ENCODE peak calls at places on chromosomes 7 and 10, in seven cellular contexts. One of them, this sample, is unnamed.

GRCh38 chr10:51048792-51049191 is 25.5 kb upstream of the PRKG1 start:
- DNase-seq in GM12892: no peak
- DNase-seq in H1: no peak
- DNase-seq in GM12878: no peak
- DNase-seq in K562: no peak
- DNase-seq in SK-N-SH: no peak
- DNase-seq in HepG2: no peak
- DNase-seq in this sample: no peak

GRCh38 chr7:156106107-156106426 is 293.8 kb upstream of the SHH start:
- DNase-seq in GM12892: no peak
- DNase-seq in H1: no peak
- DNase-seq in GM12878: no peak
- DNase-seq in K562: no peak
- DNase-seq in SK-N-SH: no peak
- DNase-seq in HepG2: no peak
- DNase-seq in this sample: no peak

GRCh38 chr10:14244801-14245211 is 85.9 kb downstream of the FRMD4A start:
- DNase-seq in GM12892: no peak
- DNase-seq in H1: no peak
- DNase-seq in GM12878: no peak
- DNase-seq in K562: no peak
- DNase-seq in SK-N-SH: no peak
- DNase-seq in HepG2: no peak
- DNase-seq in this sample: no peak

GRCh38 chr7:133676805-133677370 is 424.0 kb downstream of the EXOC4 start:
- DNase-seq in GM12892: no peak
- DNase-seq in H1: no peak
- DNase-seq in GM12878: no peak
- DNase-seq in K562: no peak
- DNase-seq in SK-N-SH: no peak
- DNase-seq in HepG2: no peak
- DNase-seq in this sample: no peak

GRCh38 chr7:108442039-108442568 is 14.1 kb downstream of the NRCAM start:
- DNase-seq in GM12892: no peak
- DNase-seq in H1: no peak
- DNase-seq in GM12878: no peak
- DNase-seq in K562: no peak
- DNase-seq in SK-N-SH: no peak
- DNase-seq in HepG2: no peak
- DNase-seq in this sample: no peak

GRCh38 chr7:41885748-41886147 is 182.9 kb upstream of the INHBA start:
- DNase-seq in GM12892: no peak
- DNase-seq in H1: no peak
- DNase-seq in GM12878: no peak
- DNase-seq in K562: no peak
- DNase-seq in SK-N-SH: no peak
- DNase-seq in HepG2: no peak
- DNase-seq in this sample: no peak

GRCh38 chr7:33393770-33394169 is 264.4 kb downstream of the BBS9 start:
- DNase-seq in GM12892: no peak
- DNase-seq in H1: no peak
- DNase-seq in GM12878: no peak
- DNase-seq in K562: no peak
- DNase-seq in SK-N-SH: no peak
- DNase-seq in HepG2: no peak
- DNase-seq in this sample: no peak

GRCh38 chr10:235921-236320 is 100.7 kb downstream of the ZMYND11 start:
- DNase-seq in GM12892: no peak
- DNase-seq in H1: no peak
- DNase-seq in GM12878: no peak
- DNase-seq in K562: no peak
- DNase-seq in SK-N-SH: no peak
- DNase-seq in HepG2: no peak
- DNase-seq in this sample: no peak

GRCh38 chr7:157513682-157514081 is 176.9 kb downstream of the DNAJB6 start:
- DNase-seq in GM12892: no peak
- DNase-seq in H1: no peak
- DNase-seq in GM12878: no peak
- DNase-seq in K562: no peak
- DNase-seq in SK-N-SH: no peak
- DNase-seq in HepG2: no peak
- DNase-seq in this sample: no peak
- TF ChIP-seq TAF1 in GM12892: no peak
- TF ChIP-seq TAF1 in H1: no peak
- TF ChIP-seq TAF1 in GM12878: no peak
- TF ChIP-seq TAF1 in K562: no peak
- TF ChIP-seq TAF1 in SK-N-SH: no peak
- TF ChIP-seq TAF1 in HepG2: no peak
- TF ChIP-seq TAF1 in this sample: no peak

GRCh38 chr10:4546500-4546899 is 279.5 kb upstream of the AKR1E2 start:
- DNase-seq in GM12892: no peak
- DNase-seq in H1: no peak
- DNase-seq in GM12878: no peak
- DNase-seq in K562: no peak
- DNase-seq in SK-N-SH: no peak
- DNase-seq in HepG2: no peak
- DNase-seq in this sample: no peak
- TF ChIP-seq TAF1 in GM12892: no peak
- TF ChIP-seq TAF1 in H1: no peak
- TF ChIP-seq TAF1 in GM12878: no peak
- TF ChIP-seq TAF1 in K562: no peak
- TF ChIP-seq TAF1 in SK-N-SH: no peak
- TF ChIP-seq TAF1 in HepG2: no peak
- TF ChIP-seq TAF1 in this sample: no peak

DNA sequence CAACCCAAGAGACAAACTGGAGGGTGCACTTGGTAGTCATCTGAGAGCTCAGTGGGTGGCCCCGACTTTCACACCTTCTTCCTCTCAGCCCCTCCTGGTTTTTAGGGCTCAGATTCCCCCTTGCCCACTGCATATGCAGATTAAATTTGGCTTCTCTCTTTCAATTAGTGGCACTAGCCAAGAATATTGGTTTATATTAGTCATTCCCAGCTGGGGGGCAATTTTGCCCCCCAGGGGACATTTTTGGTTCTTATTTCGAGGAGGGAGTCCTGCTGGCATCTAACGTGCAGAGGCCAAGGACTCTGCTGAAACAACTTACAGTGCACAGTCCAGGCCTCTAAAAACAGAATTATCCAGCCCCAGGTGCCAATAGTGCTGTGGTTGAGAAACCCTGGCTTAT is 216.0 kb downstream of the RPS24 start:
- DNase-seq in GM12892: no peak
- DNase-seq in H1: no peak
- DNase-seq in GM12878: no peak
- DNase-seq in K562: no peak
- DNase-seq in SK-N-SH: no peak
- DNase-seq in HepG2: no peak
- DNase-seq in this sample: no peak
- TF ChIP-seq TAF1 in GM12892: no peak
- TF ChIP-seq TAF1 in H1: no peak
- TF ChIP-seq TAF1 in GM12878: no peak
- TF ChIP-seq TAF1 in K562: no peak
- TF ChIP-seq TAF1 in SK-N-SH: no peak
- TF ChIP-seq TAF1 in HepG2: no peak
- TF ChIP-seq TAF1 in this sample: no peak

DNA sequence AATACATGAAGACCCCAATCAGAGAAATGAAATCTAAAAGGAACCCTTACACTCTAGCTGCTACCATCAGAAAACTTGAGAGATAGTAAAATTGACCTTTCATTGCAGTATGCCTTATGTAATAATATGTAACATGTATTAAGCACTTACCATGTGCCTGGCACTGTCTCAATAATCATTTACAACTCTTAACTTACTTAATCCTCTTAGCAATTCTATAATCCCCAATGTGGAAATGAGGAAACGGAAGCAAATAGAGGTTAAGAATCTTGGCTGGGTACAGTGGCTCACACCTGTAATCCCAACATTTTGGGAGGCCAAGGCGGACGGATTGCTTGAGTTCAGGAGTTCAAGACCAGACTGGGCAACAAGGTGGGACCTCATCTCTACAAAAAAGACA is 29.8 kb upstream of the FHIP2A start:
- DNase-seq in GM12892: no peak
- DNase-seq in H1: no peak
- DNase-seq in GM12878: no peak
- DNase-seq in K562: no peak
- DNase-seq in SK-N-SH: no peak
- DNase-seq in HepG2: no peak
- DNase-seq in this sample: no peak
- TF ChIP-seq TAF1 in GM12892: no peak
- TF ChIP-seq TAF1 in H1: no peak
- TF ChIP-seq TAF1 in GM12878: no peak
- TF ChIP-seq TAF1 in K562: no peak
- TF ChIP-seq TAF1 in SK-N-SH: no peak
- TF ChIP-seq TAF1 in HepG2: no peak
- TF ChIP-seq TAF1 in this sample: no peak

GRCh38 chr7:50834136-50834535 is 51.4 kb upstream of the GRB10 start:
- DNase-seq in GM12892: no peak
- DNase-seq in H1: no peak
- DNase-seq in GM12878: no peak
- DNase-seq in K562: no peak
- DNase-seq in SK-N-SH: no peak
- DNase-seq in HepG2: no peak
- DNase-seq in this sample: no peak

GRCh38 chr7:50832744-50833143 is 50.0 kb upstream of the GRB10 start:
- DNase-seq in GM12892: no peak
- DNase-seq in H1: no peak
- DNase-seq in GM12878: no peak
- DNase-seq in K562: no peak
- DNase-seq in SK-N-SH: no peak
- DNase-seq in HepG2: no peak
- DNase-seq in this sample: no peak

GRCh38 chr7:50837965-50838364 is 55.3 kb upstream of the GRB10 start:
- DNase-seq in GM12892: no peak
- DNase-seq in H1: no peak
- DNase-seq in GM12878: no peak
- DNase-seq in K562: no peak
- DNase-seq in SK-N-SH: no peak
- DNase-seq in HepG2: peak
- DNase-seq in this sample: no peak

GRCh38 chr7:50834679-50835078 is 52.0 kb upstream of the GRB10 start:
- DNase-seq in GM12892: no peak
- DNase-seq in H1: no peak
- DNase-seq in GM12878: no peak
- DNase-seq in K562: no peak
- DNase-seq in SK-N-SH: no peak
- DNase-seq in HepG2: no peak
- DNase-seq in this sample: no peak

DNA sequence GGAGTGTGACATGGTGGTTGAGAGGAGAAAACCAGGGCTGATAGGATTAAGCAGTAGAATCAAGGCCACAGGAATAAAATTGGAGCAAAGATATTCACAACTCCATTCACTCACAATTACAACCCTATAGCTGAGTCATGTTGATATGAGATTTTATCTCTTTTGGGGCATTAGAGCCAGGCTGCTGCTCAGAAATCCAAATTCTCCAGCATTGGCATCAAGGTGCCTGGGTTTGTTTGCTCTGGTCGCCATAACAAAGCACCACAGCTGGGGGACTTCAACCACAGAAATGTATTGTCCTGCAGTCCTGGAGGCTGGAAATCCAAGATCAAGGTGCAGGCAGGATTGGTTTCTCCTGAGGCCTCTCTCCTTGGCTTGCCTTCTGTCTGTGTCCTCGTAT is 52.5 kb upstream of the GRB10 start:
- DNase-seq in GM12892: no peak
- DNase-seq in H1: no peak
- DNase-seq in GM12878: no peak
- DNase-seq in K562: no peak
- DNase-seq in SK-N-SH: no peak
- DNase-seq in HepG2: no peak
- DNase-seq in this sample: no peak
- TF ChIP-seq TAF1 in GM12892: no peak
- TF ChIP-seq TAF1 in H1: no peak
- TF ChIP-seq TAF1 in GM12878: no peak
- TF ChIP-seq TAF1 in K562: no peak
- TF ChIP-seq TAF1 in SK-N-SH: no peak
- TF ChIP-seq TAF1 in HepG2: no peak
- TF ChIP-seq TAF1 in this sample: no peak

GRCh38 chr10:91803386-91804125 is 5.3 kb downstream of the TNKS2 start:
- DNase-seq in GM12892: no peak
- DNase-seq in H1: no peak
- DNase-seq in GM12878: no peak
- DNase-seq in K562: no peak
- DNase-seq in SK-N-SH: no peak
- DNase-seq in HepG2: peak
- DNase-seq in this sample: no peak

GRCh38 chr10:91805110-91805825 is 7.0 kb downstream of the TNKS2 start:
- DNase-seq in GM12892: no peak
- DNase-seq in H1: no peak
- DNase-seq in GM12878: no peak
- DNase-seq in K562: no peak
- DNase-seq in SK-N-SH: no peak
- DNase-seq in HepG2: no peak
- DNase-seq in this sample: no peak

GRCh38 chr10:91800756-91801155 is 2.5 kb downstream of the TNKS2 start:
- DNase-seq in GM12892: no peak
- DNase-seq in H1: no peak
- DNase-seq in GM12878: no peak
- DNase-seq in K562: no peak
- DNase-seq in SK-N-SH: no peak
- DNase-seq in HepG2: no peak
- DNase-seq in this sample: no peak

GRCh38 chr10:91800192-91800591 is 2.0 kb downstream of the TNKS2 start:
- DNase-seq in GM12892: no peak
- DNase-seq in H1: no peak
- DNase-seq in GM12878: no peak
- DNase-seq in K562: no peak
- DNase-seq in SK-N-SH: no peak
- DNase-seq in HepG2: no peak
- DNase-seq in this sample: no peak

DNA sequence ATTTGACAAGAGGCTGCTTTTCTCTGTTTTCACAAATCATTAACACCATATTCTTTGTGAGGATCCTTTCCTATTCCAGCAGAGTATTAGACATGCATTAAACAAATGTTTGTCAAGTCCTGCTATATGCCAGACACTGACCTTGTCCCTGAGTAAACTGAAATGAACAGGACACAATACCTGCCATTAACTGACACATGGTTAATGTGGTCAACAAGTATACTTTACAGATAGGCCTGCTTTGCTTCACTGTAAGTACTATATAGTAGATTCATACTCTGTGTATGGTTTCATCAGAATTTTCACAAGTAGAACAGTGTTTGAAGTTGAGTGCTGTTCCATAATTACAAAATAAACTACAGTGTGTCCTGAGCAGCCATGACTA is 5.9 kb downstream of the TNKS2 start:
- DNase-seq in GM12892: no peak
- DNase-seq in H1: no peak
- DNase-seq in GM12878: no peak
- DNase-seq in K562: no peak
- DNase-seq in SK-N-SH: no peak
- DNase-seq in HepG2: peak
- DNase-seq in this sample: no peak
- TF ChIP-seq TAF1 in GM12892: no peak
- TF ChIP-seq TAF1 in H1: no peak
- TF ChIP-seq TAF1 in GM12878: no peak
- TF ChIP-seq TAF1 in K562: no peak
- TF ChIP-seq TAF1 in SK-N-SH: no peak
- TF ChIP-seq TAF1 in HepG2: no peak
- TF ChIP-seq TAF1 in this sample: no peak

GRCh38 chr7:46321556-46322205 is 400.6 kb upstream of the IGFBP3 start:
- DNase-seq in GM12892: no peak
- DNase-seq in H1: no peak
- DNase-seq in GM12878: no peak
- DNase-seq in K562: no peak
- DNase-seq in SK-N-SH: no peak
- DNase-seq in HepG2: peak
- DNase-seq in this sample: no peak
- TF ChIP-seq TAF1 in GM12892: no peak
- TF ChIP-seq TAF1 in H1: no peak
- TF ChIP-seq TAF1 in GM12878: no peak
- TF ChIP-seq TAF1 in K562: no peak
- TF ChIP-seq TAF1 in SK-N-SH: no peak
- TF ChIP-seq TAF1 in HepG2: no peak
- TF ChIP-seq TAF1 in this sample: no peak